ENCODE peak calls at places on chromosome 1, in ten cellular contexts. M, K, P, Y, U, X, O, R, W and F are unnamed samples. For H3K36me3 and H3K4me1, the result is how much of the 10 kb centered on the place peaks cover.

GRCh38 chr1:211613108-211613947 is 34.4 kb upstream of the SLC30A1 start:
- DNase-seq in M (no peak), K (peak), P (peak), Y (peak), U (no peak), X (peak), O (no peak), R (peak), W (peak), F (peak)

GRCh38 chr1:39509360-39510009 is 18.0 kb downstream of the BMP8A start:
- DNase-seq in M (no peak), K (peak), P (no peak), Y (no peak), U (peak), X (no peak), O (peak), R (peak), W (no peak), F (no peak)

GRCh38 chr1:21295059-21295401 is 4.8 kb upstream of the ECE1 start:
- DNase-seq in M (no peak), K (no peak), P (no peak), Y (no peak), U (no peak), X (no peak), O (no peak), R (no peak), W (no peak), F (no peak)

GRCh38 chr1:24107462-24108225 is 4.3 kb downstream of the MYOM3 start:
- DNase-seq in M (no peak), K (no peak), P (no peak), Y (no peak), U (no peak), X (no peak), O (no peak), R (no peak), W (no peak), F (no peak)

GRCh38 chr1:83741348-83741747 is 257.6 kb downstream of the TTLL7 start:
- DNase-seq in M (no peak), K (no peak), P (peak), Y (no peak), U (no peak), X (no peak), O (no peak), R (no peak), W (no peak), F (no peak)

GRCh38 chr1:8670371-8670818 is 147.0 kb downstream of the RERE start:
- DNase-seq in M (no peak), K (no peak), P (peak), Y (no peak), U (no peak), X (no peak), O (no peak), R (no peak), W (no peak), F (no peak)

GRCh38 chr1:227225715-227226346 is 92.5 kb downstream of the CDC42BPA start:
- DNase-seq in M (no peak), K (no peak), P (no peak), Y (no peak), U (no peak), X (no peak), O (no peak), R (no peak), W (no peak), F (no peak)

GRCh38 chr1:5311634-5312298 is 657.4 kb downstream of the AJAP1 start:
- DNase-seq in M (peak), K (no peak), P (no peak), Y (no peak), U (no peak), X (no peak), O (no peak), R (no peak), W (no peak), F (no peak)

GRCh38 chr1:179380299-179380698 is 14.5 kb downstream of the AXDND1 start:
- DNase-seq in M (no peak), K (no peak), P (no peak), Y (no peak), U (no peak), X (no peak), O (no peak), R (no peak), W (no peak), F (no peak)

GRCh38 chr1:215595231-215595630 is 28.1 kb downstream of the KCTD3 start:
- DNase-seq in M (no peak), K (no peak), P (no peak), Y (no peak), U (no peak), X (no peak), O (no peak), R (no peak), W (no peak), F (no peak)

GRCh38 chr1:85398391-85399064 is 66.4 kb downstream of the DDAH1 start:
- DNase-seq in M (no peak), K (no peak), P (no peak), Y (no peak), U (no peak), X (no peak), O (no peak), R (no peak), W (no peak), F (no peak)

GRCh38 chr1:206032356-206033140 is 8.9 kb upstream of the CTSE start:
- DNase-seq in M (no peak), K (no peak), P (no peak), Y (no peak), U (no peak), X (no peak), O (no peak), R (no peak), W (no peak), F (no peak)

GRCh38 chr1:202235003-202235660 is 41.5 kb downstream of the LGR6 start:
- DNase-seq in M (no peak), K (no peak), P (no peak), Y (no peak), U (no peak), X (no peak), O (no peak), R (no peak), W (no peak), F (no peak)

GRCh38 chr1:240701412-240701811 is 89.5 kb upstream of the GREM2 start:
- DNase-seq in M (no peak), K (no peak), P (no peak), Y (no peak), U (no peak), X (no peak), O (no peak), R (no peak), W (no peak), F (no peak)

GRCh38 chr1:938711-939504 is 15.2 kb downstream of the SAMD11 start:
- DNase-seq in M (no peak), K (no peak), P (no peak), Y (no peak), U (no peak), X (no peak), O (no peak), R (no peak), W (no peak), F (no peak)

GRCh38 chr1:8204823-8205222 is 113.1 kb upstream of the SLC45A1 start:
- DNase-seq in M (no peak), K (no peak), P (no peak), Y (no peak), U (no peak), X (no peak), O (no peak), R (no peak), W (no peak), F (no peak)

GRCh38 chr1:162946701-162947100 is 85.7 kb upstream of the CCDC190 start:
- DNase-seq in M (no peak), K (no peak), P (no peak), Y (no peak), U (no peak), X (no peak), O (no peak), R (no peak), W (no peak), F (no peak)

GRCh38 chr1:29831500-29832117 is 595.3 kb downstream of the PTPRU start:
- DNase-seq in M (peak), K (no peak), P (no peak), Y (no peak), U (no peak), X (no peak), O (no peak), R (no peak), W (no peak), F (no peak)

GRCh38 chr1:180519846-180520245 is 17.5 kb upstream of the ACBD6 start:
- DNase-seq in M (no peak), K (no peak), P (no peak), Y (no peak), U (no peak), X (no peak), O (no peak), R (no peak), W (no peak), F (no peak)

GRCh38 chr1:180513531-180513930 is 11.2 kb upstream of the ACBD6 start:
- DNase-seq in M (no peak), K (no peak), P (no peak), Y (no peak), U (no peak), X (no peak), O (no peak), R (no peak), W (no peak), F (no peak)

GRCh38 chr1:180515857-180516388 is 13.5 kb upstream of the ACBD6 start:
- DNase-seq in M (peak), K (no peak), P (peak), Y (no peak), U (peak), X (no peak), O (peak), R (peak), W (peak), F (no peak)

GRCh38 chr1:180510882-180511281 is 8.5 kb upstream of the ACBD6 start:
- DNase-seq in M (no peak), K (no peak), P (no peak), Y (no peak), U (no peak), X (no peak), O (no peak), R (no peak), W (no peak), F (no peak)

GRCh38 chr1:180515364-180515763 is 13.0 kb upstream of the ACBD6 start:
- DNase-seq in M (no peak), K (no peak), P (no peak), Y (no peak), U (no peak), X (no peak), O (no peak), R (no peak), W (no peak), F (no peak)
- TF ChIP-seq CTCF in M (no peak), K (no peak), P (no peak), Y (no peak), U (no peak), X (no peak), O (no peak), R (no peak), W (no peak), F (no peak)

GRCh38 chr1:107597290-107597689 is 367.7 kb downstream of the VAV3 start:
- DNase-seq in M (no peak), K (no peak), P (no peak), Y (no peak), U (no peak), X (no peak), O (no peak), R (no peak), W (no peak), F (no peak)
- H3K36me3 ChIP-seq in M (under half), K (under half), P (under half), Y (under half), U (under half), X (under half), O (under half), R (under half), W (under half), F (under half)

GRCh38 chr1:234477373-234478151 is 1.4 kb downstream of the TARBP1 start:
- DNase-seq in M (peak), K (no peak), P (no peak), Y (no peak), U (no peak), X (no peak), O (no peak), R (no peak), W (no peak), F (no peak)

GRCh38 chr1:234475166-234475793 is 3.7 kb downstream of the TARBP1 start:
- DNase-seq in M (no peak), K (no peak), P (no peak), Y (no peak), U (no peak), X (no peak), O (no peak), R (no peak), W (no peak), F (no peak)

GRCh38 chr1:234474375-234474774 is 4.6 kb downstream of the TARBP1 start:
- DNase-seq in M (no peak), K (no peak), P (no peak), Y (no peak), U (no peak), X (no peak), O (no peak), R (no peak), W (no peak), F (no peak)

GRCh38 chr1:234478152-234478480 is 863 bp downstream of the TARBP1 start:
- DNase-seq in M (peak), K (peak), P (peak), Y (peak), U (peak), X (no peak), O (peak), R (no peak), W (peak), F (no peak)

DNA sequence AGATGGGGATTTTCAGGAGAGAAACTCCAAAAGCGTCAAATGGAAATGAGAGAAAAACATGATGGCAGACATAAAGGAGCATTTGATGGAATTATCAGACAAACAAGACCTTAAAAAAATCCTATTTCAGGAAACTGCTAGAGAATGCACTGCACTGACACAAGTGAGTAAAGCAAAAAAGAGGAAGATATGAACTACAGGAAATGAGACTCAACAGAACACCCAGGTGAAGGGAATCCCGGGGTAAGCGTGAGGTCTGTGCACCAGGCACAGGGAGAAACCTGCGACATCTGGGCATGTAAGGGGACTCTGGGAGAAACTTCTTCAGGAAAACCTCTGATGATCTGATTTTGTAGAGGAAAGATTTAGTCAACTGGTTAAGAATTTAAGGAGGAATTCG is 2.8 kb downstream of the TARBP1 start:
- DNase-seq in M (no peak), K (no peak), P (no peak), Y (no peak), U (no peak), X (no peak), O (peak), R (no peak), W (no peak), F (no peak)
- H3K4me1 ChIP-seq in M (under half), K (under half), P (under half), Y (under half), U (under half), X (under half), O (half or more), R (under half), W (under half), F (under half)

GRCh38 chr1:236602171-236602570 is 2.1 kb downstream of the HEATR1 start:
- DNase-seq in M (no peak), K (no peak), P (no peak), Y (no peak), U (no peak), X (no peak), O (no peak), R (no peak), W (no peak), F (no peak)

GRCh38 chr1:236605030-236605806 is 902 bp upstream of the HEATR1 start:
- DNase-seq in M (no peak), K (no peak), P (peak), Y (no peak), U (no peak), X (no peak), O (no peak), R (no peak), W (no peak), F (no peak)

GRCh38 chr1:236603896-236604217 is 459 bp downstream of the HEATR1 start:
- DNase-seq in M (peak), K (no peak), P (no peak), Y (no peak), U (no peak), X (no peak), O (no peak), R (no peak), W (no peak), F (no peak)

GRCh38 chr1:236608930-236609726 is 4.8 kb upstream of the HEATR1 start:
- DNase-seq in M (peak), K (no peak), P (peak), Y (no peak), U (no peak), X (no peak), O (peak), R (peak), W (peak), F (no peak)

GRCh38 chr1:236604218-236605029 is at the start of gene HEATR1:
- DNase-seq in M (peak), K (peak), P (peak), Y (peak), U (peak), X (peak), O (peak), R (peak), W (peak), F (peak)
- TF ChIP-seq CTCF in M (no peak), K (no peak), P (no peak), Y (no peak), U (peak), X (no peak), O (peak), R (peak), W (no peak), F (no peak)

GRCh38 chr1:54850082-54850730 is 36.8 kb downstream of the DHCR24 start:
- DNase-seq in M (no peak), K (no peak), P (no peak), Y (peak), U (no peak), X (no peak), O (no peak), R (no peak), W (no peak), F (no peak)

GRCh38 chr1:54848134-54848948 is 38.7 kb downstream of the DHCR24 start:
- DNase-seq in M (no peak), K (no peak), P (no peak), Y (peak), U (no peak), X (no peak), O (no peak), R (no peak), W (no peak), F (no peak)

GRCh38 chr1:54850737-54851136 is 36.3 kb downstream of the DHCR24 start:
- DNase-seq in M (no peak), K (no peak), P (no peak), Y (no peak), U (no peak), X (no peak), O (no peak), R (no peak), W (no peak), F (no peak)

GRCh38 chr1:54851406-54851805 is 35.6 kb downstream of the DHCR24 start:
- DNase-seq in M (no peak), K (no peak), P (no peak), Y (no peak), U (no peak), X (no peak), O (no peak), R (no peak), W (no peak), F (no peak)

DNA sequence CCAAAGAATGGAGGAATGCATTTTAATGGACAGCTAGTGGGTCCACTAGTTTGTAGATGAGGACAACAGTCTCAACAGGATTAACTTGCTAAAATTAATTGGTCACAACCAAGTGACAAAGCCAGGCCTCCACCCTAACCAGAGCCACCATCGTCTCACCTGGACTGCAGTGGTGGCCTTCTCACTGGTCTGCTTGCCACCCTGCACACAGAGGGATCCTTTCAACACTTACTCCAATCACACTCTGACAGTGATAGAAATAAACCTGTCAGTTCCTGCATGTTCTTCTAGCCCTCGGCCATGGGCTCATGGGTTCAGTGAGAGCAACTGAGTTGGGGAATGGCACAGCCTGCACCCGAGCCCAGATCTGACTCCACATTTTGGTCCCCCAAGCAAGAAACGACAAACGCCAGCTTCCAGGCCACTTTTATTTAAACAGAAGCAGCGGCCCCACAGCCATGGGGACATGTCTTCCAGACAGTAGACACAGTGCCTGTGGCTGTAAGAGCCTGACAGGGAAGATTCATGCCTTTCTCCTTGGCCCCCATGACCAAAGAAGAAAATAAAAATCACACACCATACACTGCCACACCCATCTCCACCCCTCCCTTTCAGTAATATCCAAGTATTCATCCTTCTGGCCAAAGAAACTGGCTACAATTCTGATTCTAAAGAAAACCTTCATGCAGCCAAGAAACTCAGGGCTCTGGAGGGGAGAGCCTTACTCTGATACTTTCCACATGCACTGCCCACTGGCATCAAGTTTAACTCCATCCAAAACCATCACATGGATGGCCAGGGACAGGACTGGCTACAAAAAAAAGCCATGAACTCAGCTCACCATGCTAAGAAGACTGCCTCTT is 37.5 kb downstream of the DHCR24 start:
- DNase-seq in M (no peak), K (no peak), P (no peak), Y (peak), U (no peak), X (no peak), O (no peak), R (no peak), W (no peak), F (no peak)
- H3K36me3 ChIP-seq in M (under half), K (under half), P (under half), Y (under half), U (under half), X (under half), O (half or more), R (under half), W (under half), F (under half)

GRCh38 chr1:12437629-12438028 is 180.4 kb downstream of the DHRS3 start:
- DNase-seq in M (no peak), K (no peak), P (no peak), Y (no peak), U (no peak), X (no peak), O (no peak), R (no peak), W (no peak), F (no peak)
- H3K4me1 ChIP-seq in M (under half), K (under half), P (under half), Y (under half), U (under half), X (under half), O (under half), R (half or more), W (under half), F (half or more)

DNA sequence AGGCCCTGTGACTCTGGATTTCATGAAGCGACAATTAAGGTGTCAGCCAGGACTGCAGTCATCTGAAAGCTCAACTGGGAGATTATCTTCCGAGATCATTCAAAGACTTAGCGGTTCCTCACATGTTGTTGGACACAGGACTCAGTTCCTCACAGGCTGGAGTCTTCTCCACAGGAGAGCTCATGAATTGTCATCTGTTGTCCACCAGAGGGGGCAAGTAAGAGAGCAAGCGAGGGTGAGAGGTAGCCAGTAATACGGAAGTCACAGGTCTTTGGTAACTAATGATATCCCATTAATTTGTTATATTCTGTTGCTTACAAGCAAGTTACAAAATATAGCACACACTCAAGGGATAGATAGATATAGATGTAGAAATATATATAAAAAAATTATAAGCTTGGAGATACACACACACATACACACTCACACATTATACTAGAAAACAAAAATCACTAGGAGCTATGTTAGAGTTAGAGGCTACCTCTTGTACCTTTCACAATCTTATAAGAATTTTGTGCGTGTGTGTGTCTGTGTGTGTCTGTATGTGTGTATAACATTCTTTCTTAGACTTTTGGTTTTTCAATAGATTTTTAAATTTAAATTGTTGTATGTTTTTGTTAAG is 1695.3 kb downstream of the BRINP3 start:
- DNase-seq in M (peak), K (no peak), P (peak), Y (no peak), U (no peak), X (no peak), O (peak), R (no peak), W (no peak), F (no peak)
- TF ChIP-seq CTCF in M (peak), K (no peak), P (peak), Y (peak), U (no peak), X (no peak), O (peak), R (peak), W (no peak), F (no peak)

DNA sequence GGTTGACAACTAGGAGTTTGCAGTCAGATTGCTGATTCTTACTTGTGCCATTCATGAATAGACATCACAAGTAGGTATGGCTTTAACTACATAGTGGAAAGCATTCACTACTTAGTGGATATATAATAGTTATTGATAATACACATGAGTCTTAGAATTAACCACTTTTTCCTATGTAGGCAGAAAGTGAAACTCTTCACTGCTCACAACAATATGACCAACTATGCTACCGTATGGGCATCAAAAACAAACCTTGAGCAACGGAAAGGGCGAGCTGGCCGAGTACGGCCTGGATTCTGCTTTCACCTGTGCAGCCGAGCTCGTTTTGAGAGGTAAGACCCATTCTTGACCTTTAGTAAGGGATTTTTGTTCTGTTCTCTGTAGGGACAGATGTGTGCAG is 38.7 kb downstream of the DHX9 start:
- DNase-seq in M (no peak), K (no peak), P (no peak), Y (no peak), U (no peak), X (no peak), O (no peak), R (no peak), W (no peak), F (no peak)
- H3K36me3 ChIP-seq in M (half or more), K (under half), P (half or more), Y (half or more), U (under half), X (half or more), O (half or more), R (half or more), W (half or more), F (half or more)